ENCODE peak calls at places on chromosomes 13 and 19, in ten cellular contexts. Q, A, O, K, C, S, W, N, Z and G are unnamed samples.
A peak's percentile ranks its signal among the peaks of the same experiment; 100 is the strongest.

GRCh38 chr13:104641309-104641708 is 1575.1 kb upstream of the SLC10A2 start:
- DNase-seq in K (no peak), N (peak; percentile 7), Q (no peak), Z (no peak), W (no peak), C (no peak), O (no peak), A (no peak), S (no peak), G (no peak)

GRCh38 chr19:1318678-1319471 is 33.2 kb downstream of the EFNA2 start:
- DNase-seq in W (no peak), K (no peak), O (no peak), Z (no peak), S (no peak), N (no peak), A (no peak), Q (no peak), C (no peak), G (no peak)

GRCh38 chr13:91946498-91947070 is 548.2 kb downstream of the GPC5 start:
- DNase-seq in K (no peak), S (peak; percentile 1), N (peak; percentile 12), Z (no peak), W (no peak), A (peak; percentile 6), O (no peak), Q (no peak), C (no peak), G (no peak)

GRCh38 chr19:28396259-28396940 is 816.6 kb downstream of the UQCRFS1 start:
- DNase-seq in K (no peak), Z (no peak), S (peak; percentile 24), W (no peak), Q (no peak), A (no peak), C (no peak), O (no peak), N (no peak), G (no peak)

GRCh38 chr19:35935911-35936737 is at the start of gene LRFN3:
- DNase-seq in A (peak; percentile 83), C (peak; percentile 81), W (peak; percentile 57), Z (peak; percentile 81), Q (peak; percentile 38), N (peak; percentile 66), O (peak; percentile 32), K (no peak), S (peak; percentile 62), G (no peak)

GRCh38 chr19:54955356-54955755 is 8.0 kb upstream of the NLRP7 start:
- DNase-seq in W (no peak), O (no peak), S (no peak), C (no peak), Z (no peak), A (no peak), Q (no peak), N (no peak), K (no peak), G (no peak)

GRCh38 chr13:60062502-60062901 is 101.2 kb downstream of the DIAPH3 start:
- DNase-seq in K (no peak), N (peak; percentile 51), S (no peak), Q (no peak), O (no peak), C (no peak), W (no peak), Z (no peak), A (no peak), G (no peak)

GRCh38 chr19:47716270-47716937 is 3.2 kb downstream of the EHD2 start:
- DNase-seq in O (no peak), S (no peak), Q (no peak), C (no peak), N (no peak), Z (no peak), K (no peak), W (no peak), A (no peak), G (no peak)

DNA sequence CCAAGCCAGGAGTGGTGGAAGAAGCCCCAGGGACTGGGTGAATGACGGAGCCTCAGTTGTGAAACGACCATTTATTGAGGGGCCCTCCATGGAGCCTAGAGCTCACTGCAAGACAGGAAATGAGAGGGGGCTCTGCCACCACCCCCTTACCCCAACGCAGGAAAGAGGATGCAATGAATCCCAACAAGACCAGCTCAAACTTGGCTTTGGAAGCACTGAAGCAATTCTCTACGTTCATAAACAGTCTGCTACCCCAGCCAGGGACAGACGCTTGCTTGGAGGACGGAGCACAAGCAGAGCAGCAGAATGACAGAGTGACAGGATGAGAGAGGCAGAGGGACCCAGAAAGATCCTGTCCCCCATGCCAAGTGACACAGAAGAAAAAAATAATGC is 1.0 kb downstream of the PRKACA start:
- DNase-seq in W (no peak), Q (no peak), A (no peak), K (no peak), O (no peak), S (no peak), Z (no peak), N (no peak), C (no peak), G (no peak)
- H3K4me1 ChIP-seq in W (peaks cover 36% of the 10 kb centered on the region), Q (no peaks in the 10 kb centered on the region), A (peaks cover 61% of the 10 kb centered on the region), K (peaks cover 11% of the 10 kb centered on the region), O (peaks cover 30% of the 10 kb centered on the region), S (peaks cover 68% of the 10 kb centered on the region), Z (peaks cover 64% of the 10 kb centered on the region), N (peaks cover 26% of the 10 kb centered on the region), C (peaks cover 75% of the 10 kb centered on the region), G (peaks cover 78% of the 10 kb centered on the region)

GRCh38 chr19:4456843-4457653 is 546 bp downstream of the UBXN6 start:
- DNase-seq in Q (no peak), K (peak; percentile 44), W (no peak), O (no peak), S (peak; percentile 91), A (peak; percentile 41), N (peak; percentile 56), C (peak; percentile 47), Z (no peak), G (no peak)

GRCh38 chr19:4454952-4455738 is 2.4 kb downstream of the UBXN6 start:
- DNase-seq in K (no peak), O (no peak), S (peak; percentile 90), Q (no peak), N (peak; percentile 62), A (no peak), W (no peak), C (no peak), Z (no peak), G (no peak)

GRCh38 chr19:4455742-4456565 is 1.6 kb downstream of the UBXN6 start:
- DNase-seq in Q (peak; percentile 50), K (no peak), C (peak; percentile 48), A (peak; percentile 62), N (peak; percentile 84), O (no peak), Z (no peak), S (peak; percentile 46), W (no peak), G (no peak)

GRCh38 chr19:4456566-4456842 is 1.1 kb downstream of the UBXN6 start:
- DNase-seq in K (no peak), C (peak; percentile 36), Q (no peak), N (peak; percentile 75), O (no peak), A (no peak), Z (no peak), W (no peak), S (no peak), G (no peak)

DNA sequence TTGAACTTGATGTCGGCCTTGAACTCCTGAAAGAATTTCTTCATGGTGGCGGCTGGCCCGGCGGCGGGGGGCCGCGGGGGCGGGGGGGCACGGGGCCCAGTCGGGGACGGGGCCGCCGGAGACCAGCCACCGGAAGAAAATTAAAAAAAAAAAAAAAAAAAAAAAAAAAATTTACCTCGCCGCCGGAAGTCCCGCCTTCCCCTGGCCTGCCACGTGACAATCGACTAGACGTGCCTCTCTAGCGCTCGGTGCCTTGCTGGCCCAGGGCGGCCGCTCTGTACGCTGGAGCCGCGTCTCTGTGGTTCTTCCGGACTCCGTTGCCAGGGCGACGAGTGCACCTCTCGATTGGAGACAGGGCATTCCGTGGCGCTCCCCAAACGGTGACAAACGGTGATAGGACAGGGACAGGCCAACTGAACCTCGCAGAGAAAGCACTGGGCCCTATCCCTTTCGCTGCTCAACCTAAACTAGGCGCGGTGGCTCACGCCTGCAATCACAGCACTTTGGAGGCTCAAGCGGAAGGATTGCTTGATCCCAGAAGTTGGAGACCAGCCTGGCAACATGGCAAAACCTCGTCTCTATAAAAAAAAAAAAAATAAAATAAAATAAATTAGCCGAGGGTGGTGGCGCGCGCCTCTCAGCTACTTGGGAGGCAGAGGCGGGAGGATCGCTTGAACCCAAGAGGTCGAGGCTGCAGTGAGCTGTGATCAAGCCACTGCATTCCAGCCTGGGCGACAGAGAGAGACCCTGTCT is at the start of gene UBXN6:
- DNase-seq in C (peak; percentile 98), A (peak; percentile 99), Q (peak; percentile 95), N (peak; percentile 99), Z (peak; percentile 97), W (peak; percentile 92), S (peak; percentile 96), O (peak; percentile 97), K (peak; percentile 94), G (no peak)
- TF ChIP-seq POLR2A in C (peak; percentile 38), A (peak; percentile 52), Q (no peak), N (peak; percentile 2), Z (no peak), W (no peak), S (no peak), O (no peak), K (no peak), G (no peak)

GRCh38 chr19:33251076-33251475 is 25.4 kb upstream of the SLC7A10 start:
- DNase-seq in S (no peak), Z (no peak), W (no peak), C (no peak), Q (no peak), N (no peak), O (no peak), K (no peak), A (no peak), G (no peak)

GRCh38 chr19:33252418-33252962 is 26.8 kb upstream of the SLC7A10 start:
- DNase-seq in A (no peak), Z (no peak), O (no peak), K (no peak), C (no peak), N (no peak), W (no peak), Q (no peak), S (no peak), G (no peak)

GRCh38 chr19:33251526-33252090 is 26.0 kb upstream of the SLC7A10 start:
- DNase-seq in N (no peak), A (no peak), W (no peak), K (no peak), C (no peak), Z (no peak), Q (no peak), S (no peak), O (no peak), G (no peak)

GRCh38 chr19:33254245-33254824 is 28.7 kb upstream of the SLC7A10 start:
- DNase-seq in Q (no peak), N (no peak), W (no peak), A (no peak), K (no peak), Z (no peak), C (no peak), S (no peak), O (no peak), G (no peak)

GRCh38 chr19:33252971-33253370 is 27.3 kb upstream of the SLC7A10 start:
- DNase-seq in A (no peak), N (no peak), S (no peak), W (no peak), C (no peak), Z (no peak), Q (no peak), K (no peak), O (no peak), G (no peak)
- TF ChIP-seq CTCF in A (no peak), N (no peak), S (no peak), W (no peak), C (no peak), Z (no peak), Q (no peak), K (no peak), O (no peak), G (no peak)

GRCh38 chr13:21668665-21669599 is 1.9 kb upstream of the FGF9 start:
- DNase-seq in N (peak; percentile 69), A (peak; percentile 15), S (no peak), K (no peak), O (no peak), Z (peak; percentile 58), W (no peak), C (peak; percentile 47), Q (no peak), G (no peak)

GRCh38 chr13:21670006-21670882 is 629 bp upstream of the FGF9 start:
- DNase-seq in W (no peak), Z (peak; percentile 77), A (peak; percentile 66), N (peak; percentile 48), Q (no peak), C (peak; percentile 66), S (peak; percentile 63), O (no peak), K (no peak), G (no peak)

GRCh38 chr13:21672811-21673591 is 2.1 kb downstream of the FGF9 start:
- DNase-seq in N (no peak), Q (no peak), O (no peak), C (no peak), Z (no peak), S (no peak), A (peak; percentile 7), W (no peak), K (no peak), G (no peak)

GRCh38 chr13:21671793-21672680 is 1.2 kb downstream of the FGF9 start:
- DNase-seq in W (no peak), Q (no peak), K (no peak), S (no peak), O (no peak), C (no peak), N (no peak), Z (no peak), A (no peak), G (no peak)

DNA sequence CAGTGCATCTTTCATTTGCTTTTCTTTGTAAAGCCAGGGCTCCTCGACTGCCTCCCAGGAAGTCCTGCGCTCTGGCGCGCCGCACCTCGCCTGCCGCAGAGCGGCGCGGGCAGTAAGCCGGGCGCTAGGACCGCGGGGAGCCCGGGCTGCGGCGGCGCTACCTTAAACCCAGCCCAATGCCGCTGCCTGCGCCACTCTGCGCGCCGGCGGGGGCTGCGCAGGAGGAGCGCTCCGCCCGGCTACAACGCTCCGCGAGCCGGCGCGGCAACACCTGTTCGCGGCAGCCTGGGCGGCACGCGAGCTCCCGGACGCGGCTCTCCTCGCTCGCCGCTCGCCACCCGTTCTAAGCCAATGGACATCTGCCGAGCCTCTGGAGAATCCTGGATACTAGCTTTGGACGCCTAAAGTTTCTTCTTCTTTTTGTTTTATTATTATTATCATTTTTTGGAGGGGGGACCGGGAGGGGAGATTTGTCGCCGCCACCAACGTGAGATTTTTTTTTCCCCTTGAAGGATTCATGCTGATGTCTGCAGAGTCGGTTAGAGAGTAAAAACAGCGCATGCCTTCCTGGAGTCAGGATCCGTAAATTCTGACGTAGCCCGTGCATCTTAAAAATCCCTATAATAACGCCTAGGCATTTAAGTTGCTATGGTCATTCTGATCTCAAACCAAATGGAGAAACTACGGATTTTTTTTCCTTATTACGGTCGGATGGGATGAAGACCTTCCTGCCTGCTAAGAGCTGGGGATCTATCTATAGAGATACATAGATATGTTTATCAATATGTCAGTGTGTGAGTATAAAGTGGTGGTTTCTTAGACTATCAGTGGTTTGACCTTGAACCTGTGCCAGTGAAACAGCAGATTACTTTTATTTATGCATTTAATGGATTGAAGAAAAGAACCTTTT is at the start of gene FGF9:
- DNase-seq in S (peak; percentile 78), A (peak; percentile 89), O (peak; percentile 26), K (no peak), Q (no peak), C (peak; percentile 87), Z (peak; percentile 89), W (peak; percentile 75), N (peak; percentile 79), G (no peak)
- H3K4me1 ChIP-seq in S (peaks cover 42% of the 10 kb centered on the region), A (peaks cover 45% of the 10 kb centered on the region), O (peaks cover 9% of the 10 kb centered on the region), K (peaks cover 3% of the 10 kb centered on the region), Q (no peaks in the 10 kb centered on the region), C (peaks cover 66% of the 10 kb centered on the region), Z (peaks cover 42% of the 10 kb centered on the region), W (peaks cover 30% of the 10 kb centered on the region), N (peaks cover 9% of the 10 kb centered on the region), G (peaks cover 55% of the 10 kb centered on the region)